ENCODE peak calls at places on chromosome 17, in nine cellular contexts. E is gastrocnemius medialis, J is endothelial cell, B is type B pancreatic cell, N is fibroblast of pulmonary artery, S is left ventricle myocardium inferior, M is mucosa of descending colon, Y is tibial artery, A is GM23338. F is an unnamed sample.

GRCh38 chr17:57622886-57623433 is 122.1 kb downstream of the CCDC182 start:
- DNase-seq in E (no peak), J (peak; percentile 12), B (no peak), N (peak; percentile 56), S (no peak), M (no peak), Y (no peak), A (no peak), F (no peak)

GRCh38 chr17:61284174-61284573 is 115.5 kb upstream of the TBX2 start:
- DNase-seq in E (no peak), J (no peak), B (no peak), N (peak; percentile 52), S (no peak), M (no peak), Y (no peak), A (no peak), F (no peak)

GRCh38 chr17:44928136-44928535 is 12.8 kb upstream of the GFAP start:
- DNase-seq in E (no peak), J (no peak), B (no peak), N (no peak), S (peak; percentile 9), M (peak; percentile 12), Y (no peak), A (no peak), F (no peak)

GRCh38 chr17:30573603-30574175 is 96.5 kb downstream of the GOSR1 start:
- DNase-seq in E (no peak), J (no peak), B (no peak), N (no peak), S (no peak), M (no peak), Y (no peak), A (no peak), F (no peak)

GRCh38 chr17:31202968-31203367 is 94.1 kb downstream of the OMG start:
- DNase-seq in E (no peak), J (no peak), B (no peak), N (no peak), S (no peak), M (no peak), Y (no peak), A (no peak), F (no peak)

GRCh38 chr17:65154770-65155589 is 17.8 kb downstream of the RGS9 start:
- DNase-seq in E (no peak), J (no peak), B (no peak), N (no peak), S (no peak), M (peak; percentile 32), Y (no peak), A (no peak), F (no peak)

GRCh38 chr17:35373532-35373983 is at the start of gene SLFN11:
- DNase-seq in E (peak; percentile 76), J (peak; percentile 8), B (no peak), N (peak; percentile 93), S (peak; percentile 88), M (peak; percentile 73), Y (peak; percentile 88), A (peak; percentile 55), F (no peak)

GRCh38 chr17:45127583-45128300 is 4.6 kb downstream of the PLCD3 start:
- DNase-seq in E (peak; percentile 68), J (no peak), B (no peak), N (peak; percentile 50), S (peak; percentile 70), M (peak; percentile 91), Y (peak; percentile 67), A (no peak), F (no peak)

GRCh38 chr17:39666231-39666600 is 1.1 kb downstream of the TCAP start:
- DNase-seq in E (no peak), J (no peak), B (no peak), N (no peak), S (peak; percentile 32), M (no peak), Y (no peak), A (no peak), F (no peak)

GRCh38 chr17:39666601-39667261 is 1.5 kb upstream of the PNMT start:
- DNase-seq in E (peak; percentile 94), J (no peak), B (no peak), N (no peak), S (peak; percentile 85), M (no peak), Y (peak; percentile 77), A (no peak), F (no peak)

GRCh38 chr17:39667262-39668140 is 752 bp upstream of the PNMT start:
- DNase-seq in E (peak; percentile 58), J (no peak), B (no peak), N (no peak), S (peak; percentile 66), M (no peak), Y (no peak), A (peak; percentile 48), F (no peak)

GRCh38 chr17:39664581-39665561 is at the start of gene TCAP:
- DNase-seq in E (peak; percentile 81), J (no peak), B (no peak), N (no peak), S (peak; percentile 69), M (no peak), Y (no peak), A (peak; percentile 27), F (no peak)

DNA sequence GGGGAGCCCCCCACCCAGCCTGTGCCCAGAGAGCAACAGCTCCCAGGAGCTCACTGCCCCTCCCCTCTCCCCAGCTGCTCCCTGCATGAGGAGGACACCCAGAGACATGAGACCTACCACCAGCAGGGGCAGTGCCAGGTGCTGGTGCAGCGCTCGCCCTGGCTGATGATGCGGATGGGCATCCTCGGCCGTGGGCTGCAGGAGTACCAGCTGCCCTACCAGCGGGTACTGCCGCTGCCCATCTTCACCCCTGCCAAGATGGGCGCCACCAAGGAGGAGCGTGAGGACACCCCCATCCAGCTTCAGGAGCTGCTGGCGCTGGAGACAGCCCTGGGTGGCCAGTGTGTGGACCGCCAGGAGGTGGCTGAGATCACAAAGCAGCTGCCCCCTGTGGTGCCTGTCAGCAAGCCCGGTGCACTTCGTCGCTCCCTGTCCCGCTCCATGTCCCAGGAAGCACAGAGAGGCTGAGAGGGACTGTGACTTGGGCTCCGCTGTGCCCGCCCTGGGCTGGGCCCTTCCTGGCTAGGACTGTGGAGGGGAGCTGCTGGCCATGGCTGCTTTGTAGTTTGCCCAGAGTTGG is 583 bp downstream of the TCAP start:
- DNase-seq in E (peak; percentile 88), J (no peak), B (no peak), N (no peak), S (no peak), M (no peak), Y (no peak), A (no peak), F (no peak)
- TF ChIP-seq CTCF in E (peak; percentile 27), J (no peak), B (peak; percentile 31), N (no peak), S (peak; percentile 17), M (no peak), Y (no peak), A (no peak), F (no peak)

DNA sequence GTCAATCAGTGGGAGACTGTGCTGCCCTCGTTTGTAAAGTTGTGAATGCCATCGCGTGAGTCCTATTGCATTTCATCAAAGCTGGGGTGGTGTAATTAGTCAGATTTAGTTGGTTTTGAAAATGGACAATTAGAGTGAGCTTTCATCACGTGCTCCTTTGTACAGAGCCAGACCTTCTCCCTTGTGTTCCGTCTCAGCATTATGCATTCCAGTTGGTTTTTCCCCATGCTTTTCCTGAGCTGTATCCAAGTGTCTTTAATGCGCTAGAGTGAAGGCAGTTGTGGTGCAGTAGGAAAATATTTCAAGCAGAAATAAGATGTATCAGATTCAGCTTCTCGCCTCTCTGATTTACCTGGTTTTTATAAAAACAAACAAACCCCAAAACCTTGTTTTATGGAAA is 10.5 kb downstream of the SEC14L1 start:
- DNase-seq in E (no peak), J (no peak), B (no peak), N (no peak), S (no peak), M (no peak), Y (no peak), A (no peak), F (no peak)
- TF ChIP-seq CTCF in E (no peak), J (no peak), B (no peak), N (no peak), S (no peak), M (no peak), Y (no peak), A (no peak), F (no peak)

GRCh38 chr17:78924481-78925151 is 571 bp downstream of the TIMP2 start:
- DNase-seq in E (no peak), J (peak; percentile 18), B (no peak), N (no peak), S (no peak), M (peak; percentile 54), Y (no peak), A (peak; percentile 81), F (no peak)

GRCh38 chr17:78925662-78926555 is 722 bp upstream of the TIMP2 start:
- DNase-seq in E (peak; percentile 80), J (peak; percentile 51), B (no peak), N (peak; percentile 86), S (peak; percentile 84), M (peak; percentile 56), Y (peak; percentile 95), A (peak; percentile 61), F (no peak)

GRCh38 chr17:78922876-78923498 is 2.2 kb downstream of the TIMP2 start:
- DNase-seq in E (no peak), J (no peak), B (no peak), N (no peak), S (no peak), M (no peak), Y (no peak), A (no peak), F (no peak)

GRCh38 chr17:78923660-78924453 is 1.3 kb downstream of the TIMP2 start:
- DNase-seq in E (peak; percentile 40), J (no peak), B (no peak), N (no peak), S (peak; percentile 61), M (peak; percentile 91), Y (peak; percentile 68), A (peak; percentile 76), F (peak; percentile 50)

DNA sequence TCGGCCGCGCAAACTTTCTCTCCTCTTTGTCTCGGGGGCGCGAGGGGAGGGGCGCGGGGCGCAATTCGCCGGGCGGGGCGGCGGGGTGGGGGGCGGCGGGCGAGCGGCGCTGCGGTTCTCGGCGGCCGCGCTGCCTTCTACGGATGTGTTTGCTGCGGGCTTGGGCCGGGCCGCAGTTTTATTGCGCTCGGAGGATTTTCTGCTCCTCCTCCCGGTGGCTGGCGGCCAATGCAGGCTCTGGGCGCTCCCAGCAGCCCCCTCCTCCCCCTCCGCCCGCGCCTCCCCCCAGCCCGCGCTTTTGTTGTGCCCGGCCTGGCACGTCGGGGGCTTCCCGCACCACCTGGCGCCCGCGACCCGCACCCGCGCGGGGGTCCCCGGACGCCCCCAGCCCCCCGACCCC is at the start of gene TIMP2:
- DNase-seq in E (peak; percentile 70), J (peak; percentile 84), B (peak; percentile 92), N (peak; percentile 89), S (peak; percentile 93), M (peak; percentile 89), Y (peak; percentile 88), A (peak; percentile 91), F (peak; percentile 91)
- TF ChIP-seq CTCF in E (no peak), J (peak; percentile 54), B (peak; percentile 71), N (no peak), S (peak; percentile 58), M (no peak), Y (peak; percentile 3), A (no peak), F (peak; percentile 44)

DNA sequence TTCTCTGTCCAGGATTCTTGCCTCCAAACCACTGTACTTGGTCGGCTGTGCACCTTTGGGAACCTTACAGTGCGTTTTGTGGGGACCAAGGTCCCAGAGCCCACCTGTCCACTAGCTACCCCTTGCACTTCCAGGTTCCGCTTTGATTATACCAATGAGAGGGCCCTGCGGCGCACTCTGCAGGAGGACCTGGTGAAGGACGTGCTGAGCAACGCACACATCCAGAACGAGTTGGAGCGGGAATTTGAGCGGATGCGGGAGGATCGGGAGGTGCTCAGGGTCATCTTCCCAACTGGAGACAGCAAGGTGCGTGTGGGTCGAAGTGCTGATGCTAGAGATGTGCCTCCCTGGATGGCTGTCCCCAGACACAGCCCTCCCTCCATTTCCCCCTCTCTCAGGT is 18.8 kb downstream of the POLR2A start:
- DNase-seq in E (no peak), J (no peak), B (no peak), N (no peak), S (no peak), M (no peak), Y (no peak), A (peak; percentile 78), F (no peak)
- TF ChIP-seq CTCF in E (no peak), J (no peak), B (peak; percentile 54), N (peak; percentile 24), S (no peak), M (no peak), Y (no peak), A (peak; percentile 78), F (no peak)

F was measured in mesothelial cell of epicardium.